ENCODE peak calls at places on chromosomes 11 and 22, in six cellular contexts. E is astrocyte, O is fibroblast of mammary gland, H is D721Med, X is uterus, W is GM13977. U is an unnamed sample.

GRCh38 chr11:67332081-67332691 is 21.2 kb downstream of the POLD4 start:
- DNase-seq in W (no peak), O (no peak), H (no peak), X (no peak), E (no peak), U (no peak)

GRCh38 chr22:28111501-28111900 is 192.4 kb upstream of the PITPNB start:
- DNase-seq in H (no peak), W (no peak), X (no peak), E (peak), O (peak), U (no peak)

GRCh38 chr11:115325523-115325922 is 178.7 kb downstream of the CADM1 start:
- DNase-seq in E (no peak), W (no peak), H (no peak), X (no peak), O (no peak), U (no peak)

GRCh38 chr11:1230456-1231395 is 7.9 kb downstream of the MUC5B start:
- DNase-seq in H (peak), E (no peak), O (no peak), W (no peak), X (no peak), U (no peak)

GRCh38 chr11:45470151-45471001 is 184.2 kb upstream of the SYT13 start:
- DNase-seq in O (peak), H (no peak), W (no peak), X (peak), E (no peak), U (no peak)

GRCh38 chr11:35483131-35483800 is 42.1 kb downstream of the PAMR1 start:
- DNase-seq in H (no peak), E (peak), W (no peak), O (peak), X (no peak), U (no peak)

GRCh38 chr11:15903246-15903645 is 453.1 kb downstream of the SOX6 start:
- DNase-seq in O (no peak), W (no peak), H (no peak), X (no peak), E (no peak), U (no peak)

GRCh38 chr11:8720868-8721739 is 38.5 kb downstream of the RPL27A start:
- DNase-seq in E (no peak), H (peak), X (no peak), W (no peak), O (no peak), U (no peak)

GRCh38 chr11:10233581-10233980 is 60.4 kb downstream of the SBF2 start:
- DNase-seq in H (no peak), W (no peak), E (peak), O (peak), X (no peak), U (no peak)

GRCh38 chr11:83156996-83157754 is at the start of gene PCF11:
- DNase-seq in W (peak), E (no peak), H (no peak), X (no peak), O (no peak), U (no peak)

GRCh38 chr11:66002648-66003225 is 434 bp downstream of the BANF1 start:
- DNase-seq in X (peak), E (peak), W (peak), H (no peak), O (peak), U (no peak)

GRCh38 chr22:47144791-47145425 is 382.5 kb downstream of the TBC1D22A start:
- DNase-seq in E (no peak), W (no peak), O (no peak), H (no peak), X (no peak), U (no peak)

GRCh38 chr11:61833478-61833877 is 5.4 kb downstream of the FADS2 start:
- DNase-seq in W (no peak), O (no peak), E (no peak), H (no peak), X (no peak), U (no peak)

GRCh38 chr22:42433754-42434153 is 1.6 kb upstream of the NFAM1 start:
- DNase-seq in W (no peak), H (no peak), X (no peak), E (no peak), O (no peak), U (no peak)

GRCh38 chr22:44245438-44245837 is 64.7 kb downstream of the PARVG start:
- DNase-seq in E (no peak), X (no peak), W (no peak), H (no peak), O (no peak), U (no peak)

GRCh38 chr11:68479390-68479789 is 18.8 kb downstream of the PPP6R3 start:
- DNase-seq in O (no peak), X (no peak), W (no peak), H (no peak), E (no peak), U (no peak)

GRCh38 chr11:6353367-6353987 is 33.2 kb upstream of the CAVIN3 start:
- DNase-seq in O (peak), X (peak), E (no peak), W (peak), H (no peak), U (no peak)

GRCh38 chr11:64877390-64878222 is 815 bp downstream of the EHD1 start:
- DNase-seq in W (peak), X (no peak), E (no peak), H (no peak), O (no peak), U (no peak)

GRCh38 chr11:126229782-126230540 is 18.4 kb downstream of the FAM118B start:
- DNase-seq in W (no peak), O (peak), X (no peak), E (peak), H (no peak), U (no peak)

GRCh38 chr22:25950101-25950500 is 208.1 kb downstream of the MYO18B start:
- DNase-seq in H (no peak), O (no peak), E (no peak), W (peak), X (no peak), U (no peak)

GRCh38 chr11:18046116-18046777 is at the start of gene TPH1:
- DNase-seq in E (peak), X (peak), O (peak), W (no peak), H (no peak), U (peak)

GRCh38 chr11:33172996-33173395 is 11.7 kb upstream of the CSTF3 start:
- DNase-seq in O (peak), W (no peak), E (no peak), H (no peak), X (no peak), U (no peak)

GRCh38 chr11:34358666-34359547 is 1.1 kb upstream of the ABTB2 start:
- DNase-seq in W (peak), H (no peak), E (peak), O (peak), X (peak), U (peak)

GRCh38 chr11:18012314-18012905 is 437 bp downstream of the SERGEF start:
- DNase-seq in O (peak), H (no peak), X (no peak), W (peak), E (peak), U (no peak)

GRCh38 chr11:29435421-29435820 is 581.4 kb downstream of the KCNA4 start:
- DNase-seq in H (no peak), X (no peak), O (no peak), W (no peak), E (peak), U (no peak)

GRCh38 chr11:119320593-119321524 is 3.9 kb upstream of the MCAM start:
- DNase-seq in W (peak), O (peak), X (peak), H (peak), E (peak), U (peak)

GRCh38 chr11:119322921-119323531 is 6.1 kb upstream of the MCAM start:
- DNase-seq in W (no peak), H (no peak), O (no peak), E (no peak), X (no peak), U (no peak)

GRCh38 chr11:119323532-119324033 is 6.7 kb upstream of the MCAM start:
- DNase-seq in O (peak), E (no peak), W (peak), X (peak), H (no peak), U (no peak)

GRCh38 chr11:119324124-119324665 is 7.3 kb upstream of the MCAM start:
- DNase-seq in X (no peak), W (no peak), H (peak), O (no peak), E (no peak), U (no peak)

DNA sequence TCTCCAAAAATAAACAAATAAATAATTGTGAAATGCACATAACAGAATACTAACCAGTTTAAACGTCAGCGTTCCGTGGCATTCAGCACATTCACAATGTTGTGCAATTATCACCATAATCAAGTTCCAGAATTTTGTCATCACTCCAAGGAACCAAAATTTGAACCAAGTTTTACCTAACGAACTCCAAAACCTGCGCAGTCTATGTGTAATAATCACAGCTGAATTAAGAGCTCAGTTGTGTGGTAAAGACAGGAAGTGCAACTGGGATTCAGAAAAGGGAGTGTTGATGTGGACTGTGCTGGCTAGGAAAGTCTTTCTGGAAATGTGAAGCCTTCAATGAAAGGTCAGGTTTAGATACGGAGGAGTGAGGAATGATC is 5.4 kb upstream of the MCAM start:
- DNase-seq in E (no peak), H (no peak), W (no peak), O (no peak), X (no peak), U (no peak)
- TF ChIP-seq CTCF in E (peak), H (no peak), W (no peak), O (no peak), X (peak), U (no peak)

GRCh38 chr22:20922141-20922751 is 5.0 kb downstream of the CRKL start:
- DNase-seq in H (no peak), E (no peak), X (no peak), O (no peak), W (no peak), U (no peak)

GRCh38 chr22:20918663-20919220 is 1.5 kb downstream of the CRKL start:
- DNase-seq in O (no peak), H (no peak), W (no peak), X (no peak), E (no peak), U (no peak)

GRCh38 chr22:20920881-20921203 is 3.6 kb downstream of the CRKL start:
- DNase-seq in E (no peak), H (no peak), O (no peak), X (no peak), W (no peak), U (no peak)

GRCh38 chr22:20916916-20917810 is at the start of gene CRKL:
- DNase-seq in H (peak), E (peak), W (peak), O (peak), X (peak), U (peak)

GRCh38 chr22:20919718-20920117 is 2.5 kb downstream of the CRKL start:
- DNase-seq in W (no peak), H (no peak), X (no peak), O (no peak), E (peak), U (no peak)
- TF ChIP-seq CTCF in W (no peak), H (no peak), X (no peak), O (no peak), E (no peak), U (no peak)

DNA sequence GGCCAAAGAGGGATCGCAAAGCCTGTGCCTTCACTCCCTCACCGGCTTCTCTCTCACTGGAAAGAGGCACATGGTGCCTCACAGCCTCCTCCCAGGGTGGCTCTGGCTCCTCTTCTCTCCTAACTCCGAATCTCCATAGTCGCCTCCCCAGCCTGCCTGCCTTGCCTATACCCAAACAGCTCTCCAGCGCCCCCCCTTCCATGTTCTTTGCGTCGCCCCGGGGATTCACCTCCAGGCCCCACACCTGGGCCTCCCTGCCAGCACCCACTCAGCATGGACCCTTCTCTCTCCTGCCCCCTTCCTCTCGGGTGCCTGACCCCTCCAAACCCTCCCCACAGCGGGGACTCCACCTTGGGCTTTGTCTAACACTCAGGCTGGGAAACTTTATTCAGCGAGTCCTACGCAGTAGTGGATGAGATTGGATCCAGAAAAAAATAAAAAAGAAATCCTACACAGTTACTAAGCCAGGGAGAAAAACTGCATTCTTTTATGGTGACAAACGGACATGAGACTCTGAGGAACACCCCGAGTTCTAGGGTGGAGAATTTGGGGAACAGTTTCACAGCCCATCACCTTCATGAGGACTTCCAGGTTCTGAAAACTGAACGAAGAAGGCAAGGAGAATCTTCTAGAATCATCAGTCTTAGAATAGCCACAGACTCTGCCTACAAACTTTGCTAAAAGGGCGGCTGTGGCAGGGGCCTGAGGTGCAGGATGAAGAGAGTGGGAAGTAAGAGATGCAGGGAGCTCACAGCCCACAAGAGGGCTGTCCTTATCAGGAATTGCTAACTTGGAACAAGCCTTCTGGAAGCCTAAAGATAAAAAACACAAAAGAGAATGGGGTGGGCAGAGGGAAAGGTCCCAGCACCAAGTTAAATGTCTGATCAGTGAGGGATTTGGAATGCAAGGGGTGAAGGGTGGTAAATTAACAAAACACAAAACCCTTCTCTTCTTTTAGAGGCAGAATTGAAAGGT is 5.3 kb downstream of the PPM1F start:
- DNase-seq in X (no peak), O (peak), E (peak), W (no peak), H (no peak), U (peak)
- TF ChIP-seq CTCF in X (peak), O (peak), E (peak), W (peak), H (peak), U (peak)

GRCh38 chr11:70860855-70861254 is 391.5 kb downstream of the SHANK2 start:
- DNase-seq in W (no peak), E (no peak), O (no peak), H (no peak), X (no peak), U (no peak)
- TF ChIP-seq CTCF in W (no peak), E (no peak), O (no peak), H (no peak), X (no peak), U (no peak)